ENCODE peak calls at places on chromosomes 1 and 21, in nine cellular contexts. N is heart left ventricle, L is tibial nerve, V is stomach, F is right lobe of liver, E is esophagus muscularis mucosa, I is Peyer's patch, T is suprapubic skin, O is uterus. X is an unnamed sample.

GRCh38 chr1:93448292-93448982 is 519 bp downstream of the FNBP1L start:
- DNase-seq in N (peak; percentile 68), L (no peak), V (peak; percentile 56), F (peak; percentile 75), E (no peak), I (peak; percentile 73), T (peak; percentile 74), O (peak; percentile 60), X (peak; percentile 76)

GRCh38 chr1:201946224-201946908 is at the start of gene LMOD1:
- DNase-seq in N (peak; percentile 85), L (peak; percentile 86), V (peak; percentile 78), F (peak; percentile 65), E (peak; percentile 97), I (peak; percentile 84), T (peak; percentile 87), O (peak; percentile 99), X (peak; percentile 96)

GRCh38 chr1:18569811-18570545 is 60.7 kb upstream of the PAX7 start:
- DNase-seq in N (no peak), L (no peak), V (peak; percentile 47), F (no peak), E (no peak), I (no peak), T (no peak), O (no peak), X (no peak)

GRCh38 chr1:111204211-111204883 is 3.9 kb upstream of the DENND2D start:
- DNase-seq in N (peak; percentile 25), L (no peak), V (peak; percentile 83), F (peak; percentile 88), E (no peak), I (peak; percentile 95), T (peak; percentile 70), O (no peak), X (peak; percentile 53)

GRCh38 chr21:45018131-45019075 is 56.0 kb upstream of the ADARB1 start:
- DNase-seq in N (peak; percentile 18), L (no peak), V (no peak), F (peak; percentile 43), E (no peak), I (no peak), T (peak; percentile 65), O (peak; percentile 23), X (peak; percentile 17)

GRCh38 chr1:97781762-97782337 is 139.0 kb downstream of the DPYD start:
- DNase-seq in N (no peak), L (no peak), V (no peak), F (no peak), E (no peak), I (no peak), T (no peak), O (no peak), X (no peak)

GRCh38 chr1:53622531-53622930 is 116.4 kb downstream of the GLIS1 start:
- DNase-seq in N (no peak), L (no peak), V (no peak), F (peak; percentile 9), E (no peak), I (peak; percentile 22), T (no peak), O (peak; percentile 3), X (peak; percentile 6)

GRCh38 chr1:8334106-8334851 is 16.4 kb downstream of the SLC45A1 start:
- DNase-seq in N (no peak), L (no peak), V (no peak), F (no peak), E (no peak), I (no peak), T (no peak), O (no peak), X (no peak)

GRCh38 chr1:109716570-109717090 is 4.6 kb downstream of the GSTM5 start:
- DNase-seq in N (no peak), L (no peak), V (no peak), F (no peak), E (peak; percentile 81), I (no peak), T (no peak), O (no peak), X (no peak)

GRCh38 chr21:42071146-42071737 is at the start of gene UMODL1:
- DNase-seq in N (no peak), L (no peak), V (no peak), F (peak; percentile 36), E (no peak), I (no peak), T (no peak), O (no peak), X (no peak)

GRCh38 chr1:28887418-28887834 is 26.9 kb upstream of the EPB41 start:
- DNase-seq in N (peak; percentile 23), L (no peak), V (peak; percentile 42), F (peak; percentile 66), E (no peak), I (peak; percentile 82), T (no peak), O (peak; percentile 25), X (peak; percentile 34)

GRCh38 chr1:206633708-206634121 is 1.6 kb upstream of the DYRK3 start:
- DNase-seq in N (no peak), L (peak; percentile 34), V (no peak), F (no peak), E (no peak), I (no peak), T (no peak), O (peak; percentile 83), X (peak; percentile 5)

GRCh38 chr1:47445823-47446567 is 8.2 kb downstream of the FOXD2 start:
- DNase-seq in N (no peak), L (no peak), V (no peak), F (no peak), E (no peak), I (no peak), T (no peak), O (no peak), X (no peak)

GRCh38 chr1:198267921-198268320 is 111.1 kb downstream of the NEK7 start:
- DNase-seq in N (no peak), L (no peak), V (no peak), F (no peak), E (no peak), I (no peak), T (no peak), O (no peak), X (no peak)

GRCh38 chr1:35852241-35852640 is 30.8 kb upstream of the AGO1 start:
- DNase-seq in N (no peak), L (no peak), V (no peak), F (no peak), E (no peak), I (no peak), T (no peak), O (no peak), X (no peak)

GRCh38 chr1:69373520-69373919 is 194.2 kb upstream of the LRRC7 start:
- DNase-seq in N (no peak), L (no peak), V (no peak), F (no peak), E (no peak), I (no peak), T (no peak), O (no peak), X (no peak)

GRCh38 chr1:224333939-224334701 is 4.1 kb upstream of the NVL start:
- DNase-seq in N (no peak), L (no peak), V (no peak), F (no peak), E (no peak), I (no peak), T (no peak), O (no peak), X (peak; percentile 8)

GRCh38 chr21:32572574-32573420 is 12.5 kb downstream of the TCP10L start:
- DNase-seq in N (no peak), L (no peak), V (peak; percentile 66), F (no peak), E (no peak), I (peak; percentile 54), T (no peak), O (no peak), X (no peak)

GRCh38 chr1:150532860-150533259 is 16.3 kb upstream of the ADAMTSL4 start:
- DNase-seq in N (no peak), L (no peak), V (no peak), F (peak; percentile 41), E (no peak), I (no peak), T (no peak), O (no peak), X (no peak)
- H3K4me1 ChIP-seq in N (peaks cover 18% of the 10 kb centered on the region), L (peaks cover 4% of the 10 kb centered on the region), V (peaks cover 36% of the 10 kb centered on the region), F (no peaks in the 10 kb centered on the region), E (peaks cover 58% of the 10 kb centered on the region), I (no peaks in the 10 kb centered on the region), T (peaks cover 19% of the 10 kb centered on the region), O (peaks cover 5% of the 10 kb centered on the region), X (no peaks in the 10 kb centered on the region)

DNA sequence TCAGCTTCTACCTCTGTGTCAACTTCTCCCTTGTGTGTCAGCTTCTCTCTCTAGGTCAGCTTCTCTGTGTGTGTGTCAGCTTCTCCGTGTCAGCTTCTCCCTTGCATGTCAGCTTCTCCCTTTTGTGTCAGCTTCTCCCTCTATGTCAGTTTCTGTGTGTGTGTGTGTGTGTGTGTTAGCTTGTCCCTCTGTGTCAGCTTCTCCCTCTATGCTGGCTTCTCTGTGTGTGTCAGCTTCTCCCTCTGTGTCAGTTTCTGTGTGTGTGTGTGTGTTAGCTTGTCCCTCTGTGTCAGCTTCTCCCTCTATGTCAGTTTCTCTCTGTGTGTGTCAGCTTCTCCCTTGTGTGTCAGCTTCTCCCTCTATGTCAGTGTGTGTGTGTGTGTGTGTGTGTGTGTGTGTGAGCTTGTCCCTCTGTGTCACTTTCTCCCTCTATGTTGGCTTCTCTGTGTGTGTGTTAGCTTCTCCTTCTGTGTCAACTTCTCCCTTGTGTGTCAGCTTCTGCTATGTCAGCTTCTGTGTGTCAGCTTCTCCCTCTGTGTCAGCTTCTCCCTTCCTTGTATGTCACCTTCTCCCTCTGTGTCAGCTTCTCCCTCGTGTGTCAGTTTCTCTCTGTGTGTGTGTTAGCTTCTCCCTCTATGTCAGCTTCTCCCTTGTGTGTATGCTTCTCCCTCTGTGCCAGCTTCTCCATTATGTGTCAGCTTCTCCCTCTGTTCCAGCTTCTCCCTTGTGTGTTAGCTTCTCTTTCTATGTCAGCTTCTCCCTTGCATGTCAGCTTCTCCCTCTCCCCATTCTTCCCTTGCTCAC is 6.3 kb upstream of the UBXN10 start:
- DNase-seq in N (no peak), L (no peak), V (no peak), F (no peak), E (no peak), I (no peak), T (no peak), O (no peak), X (no peak)
- H3K4me3 ChIP-seq in N (no peak overlapping the region), L (no peak overlapping the region), V (no peak overlapping the region), F (no peak overlapping the region), E (no peak overlapping the region), I (no peak overlapping the region), T (no peak overlapping the region), O (no peak overlapping the region), X (no peak overlapping the region)

GRCh38 chr1:223114871-223115270 is 28.2 kb downstream of the TLR5 start:
- DNase-seq in N (peak; percentile 39), L (no peak), V (no peak), F (no peak), E (no peak), I (no peak), T (no peak), O (peak; percentile 51), X (no peak)
- TF ChIP-seq POLR2A in N (no peak), L (no peak), V (no peak), F (no peak), E (no peak), I (no peak), T (no peak), O (no peak), X (no peak)

DNA sequence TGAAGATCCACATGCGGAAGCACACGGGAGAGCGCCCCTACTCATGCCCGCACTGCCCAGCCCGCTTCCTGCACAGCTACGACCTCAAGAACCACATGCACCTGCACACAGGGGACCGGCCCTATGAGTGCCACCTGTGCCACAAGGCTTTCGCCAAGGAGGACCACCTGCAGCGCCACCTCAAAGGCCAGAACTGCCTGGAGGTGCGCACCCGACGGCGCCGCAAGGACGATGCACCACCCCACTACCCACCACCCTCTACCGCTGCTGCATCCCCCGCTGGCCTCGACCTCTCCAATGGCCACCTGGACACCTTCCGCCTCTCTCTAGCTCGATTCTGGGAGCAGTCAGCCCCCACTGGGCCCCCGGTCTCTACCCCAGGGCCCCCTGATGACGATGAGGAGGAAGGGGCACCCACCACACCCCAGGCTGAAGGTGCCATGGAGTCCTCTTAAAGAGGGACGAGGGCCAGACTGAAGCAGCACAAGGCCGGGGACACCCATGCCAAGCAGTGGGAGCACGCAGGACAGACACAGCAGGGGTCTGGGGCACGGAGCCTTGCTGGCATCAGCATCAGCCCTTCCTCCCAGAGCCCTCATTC is 13.7 kb downstream of the ZBTB7B start:
- DNase-seq in N (no peak), L (no peak), V (no peak), F (no peak), E (no peak), I (peak; percentile 86), T (no peak), O (no peak), X (peak; percentile 48)
- H3K4me1 ChIP-seq in N (peaks cover 32% of the 10 kb centered on the region), L (peaks cover 57% of the 10 kb centered on the region), V (peaks cover 72% of the 10 kb centered on the region), F (no peaks in the 10 kb centered on the region), E (peaks cover 50% of the 10 kb centered on the region), I (peaks cover 39% of the 10 kb centered on the region), T (peaks cover 90% of the 10 kb centered on the region), O (no peaks in the 10 kb centered on the region), X (peaks cover 52% of the 10 kb centered on the region)